ENCODE peak calls at places on chromosomes 12 and 14, in five cellular contexts. One of them, this sample, is unnamed. For H3K4me1, the result is how much of the 10 kb centered on the place peaks cover.

GRCh38 chr12:7806863-7807487 is 17.8 kb downstream of the NANOG start:
- DNase-seq in uterus: peak
- DNase-seq in heart left ventricle: peak
- DNase-seq in testis: peak
- DNase-seq in right lobe of liver: peak
- DNase-seq in this sample: peak

GRCh38 chr14:92039073-92039719 is 663 bp downstream of the TRIP11 start:
- DNase-seq in right lobe of liver: peak
- DNase-seq in heart left ventricle: no peak
- DNase-seq in uterus: no peak
- DNase-seq in testis: peak
- DNase-seq in this sample: no peak

GRCh38 chr14:100419856-100420255 is 96.7 kb downstream of the SLC25A47 start:
- DNase-seq in heart left ventricle: no peak
- DNase-seq in testis: no peak
- DNase-seq in uterus: no peak
- DNase-seq in right lobe of liver: no peak
- DNase-seq in this sample: no peak

GRCh38 chr12:64103821-64104220 is 118.3 kb downstream of the KICS2 start:
- DNase-seq in heart left ventricle: no peak
- DNase-seq in testis: no peak
- DNase-seq in uterus: no peak
- DNase-seq in right lobe of liver: no peak
- DNase-seq in this sample: no peak

GRCh38 chr12:9041321-9041720 is 52.0 kb downstream of the KLRG1 start:
- DNase-seq in testis: no peak
- DNase-seq in heart left ventricle: peak
- DNase-seq in uterus: no peak
- DNase-seq in right lobe of liver: no peak
- DNase-seq in this sample: no peak

GRCh38 chr12:32847287-32847686 is 49.3 kb downstream of the PKP2 start:
- DNase-seq in right lobe of liver: no peak
- DNase-seq in testis: no peak
- DNase-seq in heart left ventricle: no peak
- DNase-seq in uterus: no peak
- DNase-seq in this sample: no peak

GRCh38 chr12:57229041-57229633 is 374 bp upstream of the SHMT2 start:
- DNase-seq in right lobe of liver: no peak
- DNase-seq in testis: no peak
- DNase-seq in heart left ventricle: no peak
- DNase-seq in uterus: no peak
- DNase-seq in this sample: no peak

GRCh38 chr12:98738002-98738401 is 92.9 kb downstream of the APAF1 start:
- DNase-seq in testis: no peak
- DNase-seq in uterus: no peak
- DNase-seq in right lobe of liver: no peak
- DNase-seq in heart left ventricle: no peak
- DNase-seq in this sample: no peak

GRCh38 chr14:81453166-81453766 is 53.1 kb upstream of the STON2 start:
- DNase-seq in uterus: no peak
- DNase-seq in testis: peak
- DNase-seq in heart left ventricle: peak
- DNase-seq in right lobe of liver: no peak
- DNase-seq in this sample: peak

GRCh38 chr12:113990548-113991223 is 24.6 kb upstream of the RBM19 start:
- DNase-seq in uterus: no peak
- DNase-seq in heart left ventricle: no peak
- DNase-seq in right lobe of liver: no peak
- DNase-seq in testis: no peak
- DNase-seq in this sample: no peak

GRCh38 chr14:37406095-37406494 is 189.0 kb downstream of the FOXA1 start:
- DNase-seq in right lobe of liver: no peak
- DNase-seq in testis: no peak
- DNase-seq in heart left ventricle: no peak
- DNase-seq in uterus: no peak
- DNase-seq in this sample: no peak

GRCh38 chr12:78865297-78865955 is 852 bp downstream of the SYT1 start:
- DNase-seq in testis: no peak
- DNase-seq in uterus: no peak
- DNase-seq in right lobe of liver: no peak
- DNase-seq in heart left ventricle: no peak
- DNase-seq in this sample: no peak
- H3K4me1 ChIP-seq in testis: under half
- H3K4me1 ChIP-seq in uterus: under half
- H3K4me1 ChIP-seq in right lobe of liver: under half
- H3K4me1 ChIP-seq in heart left ventricle: under half
- H3K4me1 ChIP-seq in this sample: under half

GRCh38 chr12:48686615-48687334 is 4.7 kb upstream of the KANSL2 start:
- DNase-seq in right lobe of liver: no peak
- DNase-seq in testis: no peak
- DNase-seq in uterus: no peak
- DNase-seq in heart left ventricle: no peak
- DNase-seq in this sample: no peak

GRCh38 chr12:48687595-48687994 is 5.6 kb upstream of the KANSL2 start:
- DNase-seq in heart left ventricle: no peak
- DNase-seq in right lobe of liver: no peak
- DNase-seq in testis: no peak
- DNase-seq in uterus: no peak
- DNase-seq in this sample: no peak

GRCh38 chr12:48683534-48683933 is 1.5 kb upstream of the KANSL2 start:
- DNase-seq in heart left ventricle: no peak
- DNase-seq in right lobe of liver: no peak
- DNase-seq in testis: no peak
- DNase-seq in uterus: no peak
- DNase-seq in this sample: no peak

GRCh38 chr12:48682927-48683326 is 889 bp upstream of the KANSL2 start:
- DNase-seq in right lobe of liver: no peak
- DNase-seq in uterus: no peak
- DNase-seq in heart left ventricle: no peak
- DNase-seq in testis: no peak
- DNase-seq in this sample: no peak

GRCh38 chr12:48686037-48686595 is 4.1 kb upstream of the KANSL2 start:
- DNase-seq in right lobe of liver: no peak
- DNase-seq in testis: no peak
- DNase-seq in uterus: no peak
- DNase-seq in heart left ventricle: no peak
- DNase-seq in this sample: no peak
- TF ChIP-seq POLR2A in right lobe of liver: no peak
- TF ChIP-seq POLR2A in testis: no peak
- TF ChIP-seq POLR2A in uterus: no peak
- TF ChIP-seq POLR2A in heart left ventricle: no peak
- TF ChIP-seq POLR2A in this sample: no peak

GRCh38 chr12:104535383-104535782 is 78.6 kb downstream of the CHST11 start:
- DNase-seq in right lobe of liver: no peak
- DNase-seq in testis: no peak
- DNase-seq in heart left ventricle: no peak
- DNase-seq in uterus: no peak
- DNase-seq in this sample: no peak
- H3K4me1 ChIP-seq in right lobe of liver: under half
- H3K4me1 ChIP-seq in testis: under half
- H3K4me1 ChIP-seq in heart left ventricle: under half
- H3K4me1 ChIP-seq in uterus: under half
- H3K4me1 ChIP-seq in this sample: under half

DNA sequence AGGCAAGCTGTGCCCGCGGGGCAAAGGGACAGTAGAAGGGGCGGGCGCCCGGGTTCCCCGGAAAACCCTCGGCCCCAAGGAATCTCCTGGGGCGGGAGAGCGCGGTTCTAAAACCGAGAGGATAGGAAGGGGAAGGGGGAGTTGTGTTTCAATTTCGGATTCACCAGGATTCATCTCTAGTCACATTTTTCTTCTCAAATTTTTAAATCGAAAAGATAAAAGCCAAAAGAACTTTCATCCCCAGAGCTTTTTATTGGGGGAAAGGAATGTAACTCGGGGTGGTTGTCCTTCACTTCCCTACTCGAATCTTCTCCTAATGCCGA is 1.4 kb downstream of the BMP4 start:
- DNase-seq in right lobe of liver: no peak
- DNase-seq in heart left ventricle: peak
- DNase-seq in testis: no peak
- DNase-seq in uterus: no peak
- DNase-seq in this sample: no peak
- TF ChIP-seq POLR2A in right lobe of liver: no peak
- TF ChIP-seq POLR2A in heart left ventricle: no peak
- TF ChIP-seq POLR2A in testis: no peak
- TF ChIP-seq POLR2A in uterus: no peak
- TF ChIP-seq POLR2A in this sample: no peak

DNA sequence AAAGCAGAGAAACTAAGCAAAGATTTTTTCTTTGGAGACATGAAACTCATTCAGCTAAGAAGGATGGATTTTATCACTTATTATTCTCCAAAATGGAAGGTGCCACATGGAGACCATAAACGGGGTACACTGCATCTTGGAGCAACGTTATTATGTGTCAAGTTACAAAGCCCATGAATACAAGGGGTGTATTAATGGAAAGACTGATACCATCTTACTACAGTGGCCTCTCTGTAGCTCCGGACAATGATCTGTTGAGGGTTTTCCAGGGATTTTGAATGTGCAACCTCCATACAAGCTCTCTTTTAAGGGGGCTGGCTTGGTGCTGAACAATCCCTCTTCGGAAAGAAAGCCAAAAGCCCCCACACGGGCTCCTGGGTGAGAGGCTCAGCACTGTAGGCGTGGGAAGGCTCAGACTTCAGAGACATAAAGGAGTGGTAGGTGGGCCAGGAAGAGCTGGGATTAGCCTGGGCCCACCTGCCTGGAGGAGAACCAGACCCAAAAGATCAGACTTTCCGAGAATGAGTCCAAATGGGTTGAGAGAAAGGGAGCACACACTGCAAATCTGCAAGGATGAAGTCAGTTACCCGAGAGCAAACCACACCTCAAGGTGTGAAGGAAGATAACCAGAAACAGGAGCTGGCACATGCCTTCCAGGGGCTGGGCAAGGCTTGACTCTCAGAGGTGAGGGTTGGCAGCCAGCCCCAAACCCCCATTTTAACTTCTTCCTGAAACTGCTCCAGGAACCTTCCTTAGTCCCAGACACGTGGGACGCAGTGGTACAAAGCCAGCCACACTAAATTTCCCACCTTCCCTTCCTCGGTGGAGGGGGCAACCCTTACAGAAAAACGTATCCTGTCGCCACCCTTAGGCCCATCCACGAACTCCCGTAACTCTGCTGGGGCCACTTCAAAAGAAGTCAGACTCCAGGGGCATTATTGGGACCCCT is 1.5 kb downstream of the VPS37B start:
- DNase-seq in right lobe of liver: no peak
- DNase-seq in uterus: peak
- DNase-seq in testis: no peak
- DNase-seq in heart left ventricle: no peak
- DNase-seq in this sample: peak
- H3K4me1 ChIP-seq in right lobe of liver: under half
- H3K4me1 ChIP-seq in uterus: under half
- H3K4me1 ChIP-seq in testis: under half
- H3K4me1 ChIP-seq in heart left ventricle: under half
- H3K4me1 ChIP-seq in this sample: half or more

DNA sequence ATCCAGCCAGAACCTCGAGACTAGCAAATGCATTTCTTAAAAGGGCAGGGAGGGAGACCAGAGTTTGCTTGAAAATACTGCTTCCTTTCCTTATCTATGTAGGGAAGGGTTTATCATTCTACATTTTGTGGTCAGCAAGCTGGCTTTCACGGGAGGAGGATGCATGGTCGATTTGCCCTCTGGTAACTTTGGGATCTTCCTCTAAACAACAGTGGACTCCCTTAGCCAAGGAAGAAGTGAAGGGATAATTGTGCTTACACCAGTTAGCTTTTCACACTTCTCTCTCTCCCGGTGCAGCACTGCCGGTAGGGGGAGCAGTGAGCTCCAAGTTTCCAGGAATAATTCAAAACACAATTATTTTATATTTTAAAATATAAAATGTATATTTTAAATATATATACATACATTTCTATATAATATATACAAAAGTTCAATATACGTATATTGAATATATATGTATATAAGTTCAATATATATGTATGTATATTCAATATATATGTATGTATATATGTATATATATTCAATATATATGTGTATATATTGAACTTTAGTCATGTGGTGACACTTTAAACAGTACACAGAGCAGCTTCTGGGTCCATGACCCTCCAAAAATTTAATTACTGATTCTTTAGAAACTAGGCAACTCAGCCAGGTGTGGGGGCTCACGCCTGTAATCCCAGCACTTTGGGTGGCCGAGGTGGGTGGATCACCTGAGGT is 4.5 kb upstream of the ACACB start:
- DNase-seq in heart left ventricle: peak
- DNase-seq in uterus: peak
- DNase-seq in testis: peak
- DNase-seq in right lobe of liver: peak
- DNase-seq in this sample: peak
- TF ChIP-seq POLR2A in heart left ventricle: no peak
- TF ChIP-seq POLR2A in uterus: no peak
- TF ChIP-seq POLR2A in testis: no peak
- TF ChIP-seq POLR2A in right lobe of liver: peak
- TF ChIP-seq POLR2A in this sample: no peak